ENCODE peak calls at places on chromosomes 11 and 22, in four cellular contexts. One of them, this sample, is unnamed.

GRCh38 chr11:95592455-95592854 is 197.1 kb downstream of the FAM76B start:
- DNase-seq in Caki2: no peak
- DNase-seq in HFF-Myc: no peak
- DNase-seq in left cardiac atrium: no peak
- DNase-seq in this sample: no peak

GRCh38 chr11:35270342-35270741 is 131.4 kb downstream of the CD44 start:
- DNase-seq in Caki2: no peak
- DNase-seq in left cardiac atrium: no peak
- DNase-seq in HFF-Myc: no peak
- DNase-seq in this sample: no peak

GRCh38 chr11:65932558-65932919 is 12.7 kb upstream of the TSGA10IP start:
- DNase-seq in HFF-Myc: no peak
- DNase-seq in Caki2: no peak
- DNase-seq in left cardiac atrium: no peak
- DNase-seq in this sample: no peak

GRCh38 chr11:82858556-82859091 is 41.6 kb downstream of the PRCP start:
- DNase-seq in Caki2: peak; percentile 61
- DNase-seq in left cardiac atrium: no peak
- DNase-seq in HFF-Myc: peak; percentile 54
- DNase-seq in this sample: no peak

GRCh38 chr11:67056640-67057409 is at the start of gene RHOD:
- DNase-seq in left cardiac atrium: peak; percentile 59
- DNase-seq in HFF-Myc: no peak
- DNase-seq in Caki2: no peak
- DNase-seq in this sample: peak; percentile 29

GRCh38 chr11:77055913-77056312 is 10.9 kb upstream of the CAPN5 start:
- DNase-seq in Caki2: no peak
- DNase-seq in left cardiac atrium: no peak
- DNase-seq in HFF-Myc: no peak
- DNase-seq in this sample: no peak

GRCh38 chr22:37063436-37064420 is 12.2 kb downstream of the KCTD17 start:
- DNase-seq in left cardiac atrium: no peak
- DNase-seq in Caki2: no peak
- DNase-seq in HFF-Myc: no peak
- DNase-seq in this sample: no peak

GRCh38 chr11:116925050-116925449 is 87.6 kb upstream of the APOA1 start:
- DNase-seq in left cardiac atrium: no peak
- DNase-seq in Caki2: no peak
- DNase-seq in HFF-Myc: no peak
- DNase-seq in this sample: no peak

GRCh38 chr22:19565921-19566598 is 41.9 kb upstream of the CLDN5 start:
- DNase-seq in Caki2: peak; percentile 70
- DNase-seq in left cardiac atrium: no peak
- DNase-seq in HFF-Myc: no peak
- DNase-seq in this sample: peak; percentile 30

GRCh38 chr11:117191680-117192400 is 7.3 kb upstream of the TAGLN start:
- DNase-seq in Caki2: no peak
- DNase-seq in HFF-Myc: no peak
- DNase-seq in left cardiac atrium: peak; percentile 18
- DNase-seq in this sample: peak; percentile 13

GRCh38 chr11:17573526-17573925 is 26.5 kb downstream of the OTOG start:
- DNase-seq in HFF-Myc: no peak
- DNase-seq in Caki2: no peak
- DNase-seq in left cardiac atrium: no peak
- DNase-seq in this sample: no peak

GRCh38 chr11:26580929-26581328 is 8.9 kb upstream of the MUC15 start:
- DNase-seq in left cardiac atrium: no peak
- DNase-seq in Caki2: peak; percentile 19
- DNase-seq in HFF-Myc: no peak
- DNase-seq in this sample: no peak

GRCh38 chr11:13567551-13567950 is 71.8 kb upstream of the PTH start:
- DNase-seq in HFF-Myc: no peak
- DNase-seq in Caki2: no peak
- DNase-seq in left cardiac atrium: no peak
- DNase-seq in this sample: no peak

GRCh38 chr11:110762596-110762995 is 50.4 kb upstream of the ARHGAP20 start:
- DNase-seq in HFF-Myc: no peak
- DNase-seq in left cardiac atrium: no peak
- DNase-seq in Caki2: no peak
- DNase-seq in this sample: no peak

This sample was measured in uterus.